ENCODE peak calls at places on chromosomes 5 and 9, in eight cellular contexts. A is cardiac muscle cell; X is CD4-positive, CD25-positive, alpha-beta regulatory T cell; Q is HCT116; S is fibroblast of villous mesenchyme; Z is cardiac fibroblast; C is A549; F is skeletal muscle cell. V is an unnamed sample.

GRCh38 chr9:108219664-108220063 is 636.1 kb downstream of the ACTL7B start:
- DNase-seq in X (no peak), Q (no peak), A (no peak), F (no peak), C (no peak), S (no peak), Z (no peak), V (no peak)

GRCh38 chr5:33639478-33639877 is 198.7 kb downstream of the TARS1 start:
- DNase-seq in S (no peak), X (no peak), A (no peak), Q (no peak), C (no peak), F (no peak), Z (no peak), V (no peak)

GRCh38 chr9:137034039-137034708 is 2.3 kb upstream of the FUT7 start:
- DNase-seq in X (no peak), Z (no peak), F (no peak), S (no peak), C (no peak), Q (no peak), A (no peak), V (peak)

GRCh38 chr9:76107487-76107886 is 217.0 kb downstream of the PCSK5 start:
- DNase-seq in Z (peak), S (peak), Q (no peak), C (no peak), X (no peak), A (no peak), F (peak), V (no peak)

GRCh38 chr5:140383300-140383699 is 18.3 kb upstream of the ANKHD1 start:
- DNase-seq in S (no peak), Q (no peak), C (no peak), A (no peak), F (no peak), X (no peak), Z (peak), V (no peak)

GRCh38 chr5:168874713-168875380 is 295.7 kb upstream of the PANK3 start:
- DNase-seq in Q (peak), Z (peak), S (peak), A (no peak), X (no peak), F (no peak), C (no peak), V (no peak)

GRCh38 chr9:130328349-130328801 is 62.8 kb downstream of the HMCN2 start:
- DNase-seq in Z (no peak), F (peak), X (no peak), S (peak), Q (no peak), A (no peak), C (no peak), V (no peak)

GRCh38 chr5:138824924-138825863 is 49.9 kb downstream of the LRRTM2 start:
- DNase-seq in X (no peak), Q (no peak), A (peak), F (no peak), Z (peak), C (peak), S (peak), V (no peak)

GRCh38 chr5:38297830-38298608 is 39.7 kb downstream of the EGFLAM start:
- DNase-seq in X (no peak), Q (no peak), Z (no peak), F (no peak), C (no peak), A (no peak), S (peak), V (no peak)

GRCh38 chr9:4328723-4329122 is 28.9 kb upstream of the GLIS3 start:
- DNase-seq in X (no peak), C (no peak), Q (no peak), A (no peak), S (no peak), Z (no peak), F (no peak), V (no peak)

GRCh38 chr9:14661421-14662059 is 31.7 kb downstream of the ZDHHC21 start:
- DNase-seq in A (peak), S (peak), X (no peak), Z (peak), C (no peak), F (no peak), Q (no peak), V (no peak)

GRCh38 chr5:83562817-83563557 is 91.4 kb downstream of the VCAN start:
- DNase-seq in F (peak), C (no peak), X (no peak), Q (no peak), A (no peak), S (peak), Z (peak), V (no peak)

GRCh38 chr9:79256691-79257213 is 315.0 kb upstream of the TLE4 start:
- DNase-seq in C (no peak), F (peak), S (peak), Z (peak), X (no peak), Q (no peak), A (no peak), V (no peak)

GRCh38 chr9:112489876-112490661 is 3.4 kb downstream of the KIAA1958 start:
- DNase-seq in Q (no peak), C (no peak), A (no peak), Z (no peak), S (no peak), X (no peak), F (no peak), V (no peak)

GRCh38 chr5:172854451-172854871 is 20.4 kb downstream of the ERGIC1 start:
- DNase-seq in S (peak), Q (no peak), A (no peak), X (no peak), Z (peak), F (no peak), C (no peak), V (no peak)

GRCh38 chr5:111649516-111649915 is 107.5 kb downstream of the NREP start:
- DNase-seq in Q (no peak), S (no peak), C (no peak), A (no peak), F (no peak), Z (no peak), X (no peak), V (no peak)

GRCh38 chr9:101365181-101365580 is 19.6 kb downstream of the BAAT start:
- DNase-seq in Q (no peak), X (no peak), Z (peak), C (no peak), S (peak), F (peak), A (no peak), V (no peak)

GRCh38 chr5:150189728-150190502 is at the start of gene SLC6A7:
- DNase-seq in X (no peak), A (peak), Z (no peak), Q (no peak), S (no peak), C (no peak), F (no peak), V (no peak)
- H3K4me3 ChIP-seq in X (no peak), A (peak), Z (no peak), Q (no peak), S (no peak), C (no peak), F (no peak), V (no peak)

DNA sequence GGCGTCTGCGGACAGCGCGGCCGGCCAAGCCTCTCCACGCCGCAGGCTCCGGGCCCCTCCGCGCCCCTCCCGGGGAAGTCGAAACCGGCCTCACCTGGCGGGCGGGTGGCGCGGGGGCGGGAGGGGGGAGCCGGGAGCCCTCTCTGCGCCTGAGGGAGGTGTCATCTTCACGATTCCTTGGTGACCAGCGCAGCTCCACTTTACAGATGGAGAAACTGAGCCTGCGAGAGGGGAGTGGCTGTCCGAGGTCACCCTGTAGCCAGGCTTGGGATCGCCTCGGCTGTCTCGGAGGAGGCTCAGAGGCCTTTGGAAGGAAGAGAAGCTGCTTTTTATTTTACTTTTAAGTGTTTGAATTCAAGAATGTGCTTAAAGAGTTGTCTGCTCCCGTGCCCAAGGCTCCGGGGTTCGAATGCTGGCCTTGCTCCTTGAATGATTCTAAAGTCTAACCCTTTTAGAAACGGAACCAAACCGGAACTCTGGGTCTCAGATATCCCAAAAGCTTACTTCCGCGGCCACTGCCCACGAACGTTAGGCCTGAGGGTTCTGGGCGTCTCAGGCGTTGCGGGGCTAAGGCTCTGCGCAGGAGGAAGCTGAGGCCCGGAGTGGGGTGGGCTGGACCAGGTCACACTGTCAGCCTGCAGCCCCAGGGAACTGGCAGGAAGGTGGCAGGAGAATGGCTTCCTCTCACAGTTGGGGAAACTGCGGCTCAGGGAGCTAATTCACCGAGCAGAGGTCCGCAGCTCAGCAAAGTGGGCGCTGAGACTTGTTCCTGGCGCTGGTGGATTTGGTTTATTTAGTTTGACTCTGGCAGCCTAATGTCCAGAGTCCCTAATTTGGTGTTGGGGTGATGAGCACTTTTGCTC is 827 bp downstream of the SUSD3 start:
- DNase-seq in A (no peak), X (peak), S (no peak), F (no peak), Q (no peak), Z (no peak), C (no peak), V (peak)
- H3K4me3 ChIP-seq in A (no peak), X (peak), S (peak), F (peak), Q (peak), Z (no peak), C (peak), V (peak)

DNA sequence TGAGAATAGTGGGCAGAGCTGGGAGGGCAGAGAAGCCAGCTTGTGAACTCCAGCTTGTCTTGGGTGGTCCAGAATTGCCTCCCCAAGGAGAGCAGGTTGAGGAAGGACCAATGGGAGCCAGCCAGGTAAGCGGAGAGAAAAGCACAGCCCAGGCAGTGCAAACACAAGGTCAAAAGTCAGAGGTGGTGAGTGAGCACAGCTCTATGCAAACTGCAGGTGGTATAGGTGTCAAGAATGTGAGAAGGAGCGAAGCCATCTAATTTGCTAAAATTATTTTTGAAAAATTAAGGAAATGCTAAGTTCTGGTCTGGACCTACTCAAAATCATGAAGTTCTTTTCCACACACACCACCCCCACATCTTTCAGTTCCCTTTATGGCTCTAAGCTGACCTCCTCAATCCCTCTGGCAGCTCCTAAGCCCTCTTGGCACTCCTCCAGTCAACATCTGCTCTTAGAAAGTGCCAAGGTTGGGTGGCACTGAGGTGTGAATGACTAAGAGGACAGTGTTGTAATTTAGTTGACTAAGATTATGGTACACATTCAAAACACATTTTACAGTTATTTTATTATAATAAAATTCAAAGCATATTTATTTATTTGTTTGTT is 6.6 kb upstream of the OTULINL start:
- DNase-seq in C (no peak), Z (no peak), A (no peak), S (no peak), Q (no peak), X (no peak), F (no peak), V (no peak)
- H3K4me3 ChIP-seq in C (no peak), Z (no peak), A (no peak), S (no peak), Q (no peak), X (no peak), F (no peak), V (no peak)

DNA sequence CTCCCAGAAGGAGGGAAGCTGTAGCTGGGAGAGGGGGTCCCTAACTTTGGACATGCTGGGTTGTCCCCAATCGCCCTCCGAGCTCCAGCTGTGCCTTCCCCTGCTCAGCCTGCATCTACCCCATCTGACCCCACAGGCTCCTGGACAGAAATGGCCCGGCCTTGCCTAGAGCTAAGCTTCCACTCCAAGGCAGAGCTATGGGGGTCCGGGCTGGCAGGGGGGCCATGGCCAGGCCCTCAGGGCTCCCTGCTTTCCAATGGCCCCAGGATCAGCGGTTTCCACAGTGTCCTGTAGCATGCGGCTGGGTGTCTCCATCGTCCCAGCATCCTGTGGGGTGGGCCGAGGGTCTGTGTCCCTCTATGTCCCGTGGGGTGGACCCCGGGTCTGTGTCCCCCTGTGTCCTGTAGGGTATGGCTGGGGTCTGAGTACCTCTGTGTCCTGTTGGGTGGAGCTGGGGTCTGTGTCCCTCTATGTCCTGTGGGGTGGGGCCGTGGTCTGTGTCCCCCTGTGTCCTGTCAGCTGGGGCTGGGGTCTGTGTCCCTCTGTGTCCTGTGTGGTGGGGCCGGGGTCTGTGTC is 130.6 kb downstream of the RXRA start:
- DNase-seq in Q (no peak), Z (no peak), A (no peak), X (no peak), S (no peak), F (no peak), C (no peak), V (peak)
- H3K4me3 ChIP-seq in Q (no peak), Z (no peak), A (no peak), X (peak), S (no peak), F (no peak), C (no peak), V (peak)

DNA sequence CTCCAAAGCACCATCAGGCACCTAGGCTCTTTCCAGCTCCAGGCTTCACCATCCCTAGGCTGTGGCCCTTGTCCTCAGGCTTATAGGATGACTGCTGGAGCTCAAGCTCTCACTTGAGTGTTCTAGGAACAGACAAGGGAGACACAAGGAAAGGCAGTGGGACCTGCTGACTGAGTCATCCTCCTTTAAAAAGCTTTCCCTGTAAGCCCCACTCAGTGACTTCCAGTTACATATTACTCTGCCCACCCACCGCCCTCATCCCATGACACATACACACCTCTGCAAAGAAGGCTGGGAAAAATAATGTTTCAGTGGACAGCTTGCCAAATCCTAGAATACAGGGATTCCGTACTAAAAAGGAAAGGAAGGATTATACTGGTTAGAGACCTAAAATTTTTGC is 154.2 kb upstream of the ZNF366 start:
- DNase-seq in Z (peak), C (no peak), X (no peak), A (no peak), Q (no peak), F (peak), S (no peak), V (no peak)
- H3K4me3 ChIP-seq in Z (no peak), C (no peak), X (no peak), A (no peak), Q (no peak), F (no peak), S (no peak), V (no peak)

DNA sequence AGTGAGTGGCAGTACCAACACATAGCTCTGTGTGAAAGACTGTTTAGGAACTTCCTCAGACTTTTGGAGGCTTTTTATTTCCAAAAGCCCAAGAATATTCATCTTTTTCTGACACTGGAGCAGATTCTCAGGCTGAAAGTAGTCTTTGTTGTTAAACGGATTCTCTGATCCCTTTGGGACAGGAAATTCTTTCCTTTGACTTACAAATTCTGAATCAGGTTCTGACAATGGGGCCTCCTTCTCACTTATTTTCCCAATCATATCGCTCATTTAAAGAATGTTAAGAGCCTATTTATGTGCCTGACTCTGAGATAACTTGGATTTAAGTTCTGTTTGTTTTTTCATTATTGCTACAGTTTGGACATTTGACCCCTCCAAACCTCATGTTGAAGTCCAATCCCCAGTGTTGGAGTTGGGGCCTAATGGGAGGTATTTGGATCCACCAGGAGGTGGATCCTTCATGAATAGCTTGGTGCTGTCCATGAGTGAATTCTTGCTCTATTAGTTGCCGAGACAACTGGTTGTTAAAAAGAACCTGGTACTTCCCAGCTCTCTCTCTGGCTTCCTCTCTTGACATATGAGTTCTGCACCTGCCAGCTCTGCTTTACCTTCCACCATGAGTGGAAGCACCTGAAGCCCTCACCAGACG is 4.1 kb upstream of the ADGRV1 start:
- DNase-seq in Q (no peak), X (no peak), F (no peak), S (no peak), A (no peak), Z (no peak), C (no peak), V (no peak)
- H3K4me3 ChIP-seq in Q (no peak), X (no peak), F (no peak), S (no peak), A (no peak), Z (no peak), C (no peak), V (no peak)

DNA sequence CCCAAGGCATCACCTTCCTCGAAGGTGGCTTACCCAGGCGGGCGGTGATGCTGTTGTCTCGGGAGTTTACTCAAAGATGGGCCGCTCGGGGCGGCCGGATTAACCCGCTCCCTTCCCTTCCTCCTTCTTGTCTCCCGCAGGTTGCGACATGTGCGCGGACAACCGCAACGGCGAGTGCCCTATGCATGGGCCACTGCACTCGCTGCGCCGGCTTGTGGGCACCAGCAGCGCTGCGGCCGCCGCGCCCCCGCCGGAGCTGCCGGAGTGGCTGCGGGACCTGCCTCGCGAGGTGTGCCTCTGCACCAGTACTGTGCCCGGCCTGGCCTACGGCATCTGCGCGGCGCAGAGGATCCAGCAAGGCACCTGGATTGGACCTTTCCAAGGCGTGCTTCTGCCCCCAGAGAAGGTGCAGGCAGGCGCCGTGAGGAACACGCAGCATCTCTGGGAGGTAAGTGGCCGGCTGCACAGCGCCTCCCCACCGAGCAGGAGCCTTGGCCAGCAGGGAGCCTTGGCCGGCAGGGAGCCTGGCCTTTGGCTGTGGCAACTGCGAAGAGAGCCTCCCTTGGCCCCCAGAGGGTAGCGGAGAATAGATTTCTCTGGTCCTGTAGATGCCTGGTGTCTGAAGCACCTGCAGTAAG is 10.6 kb downstream of the PRDM6 start:
- DNase-seq in C (peak), A (peak), F (no peak), Z (no peak), Q (peak), S (no peak), X (no peak), V (no peak)
- H3K4me3 ChIP-seq in C (peak), A (peak), F (peak), Z (peak), Q (peak), S (peak), X (no peak), V (no peak)